ENCODE peak calls at places on chromosomes 16 and 17, in eight cellular contexts. L is AG10803; N is kidney glomerular epithelial cell; D is GM13976; U is HT1080; W is NCI-H1105 treated with DMSO at 0.1 percent for 48 hours; S is cardiac fibroblast; T is effector memory CD8-positive, alpha-beta T cell. A is an unnamed sample.

GRCh38 chr16:2953706-2954105 is 10.4 kb upstream of the KREMEN2 start:
- DNase-seq in N (no peak), D (no peak), T (no peak), L (no peak), S (no peak), W (no peak), U (no peak), A (peak; percentile 70)

GRCh38 chr17:40949406-40949805 is 12.0 kb upstream of the KRT23 start:
- DNase-seq in W (peak; percentile 70), S (no peak), L (no peak), T (no peak), N (peak; percentile 4), D (no peak), U (no peak), A (no peak)

GRCh38 chr16:74726736-74727135 is 26.1 kb upstream of the MLKL start:
- DNase-seq in T (no peak), U (peak; percentile 47), D (no peak), L (no peak), W (no peak), N (no peak), S (peak; percentile 37), A (no peak)

GRCh38 chr17:77778636-77779524 is 179.6 kb upstream of the TNRC6C start:
- DNase-seq in W (peak; percentile 27), N (no peak), U (no peak), D (no peak), L (peak; percentile 22), T (no peak), S (no peak), A (no peak)

GRCh38 chr17:50199651-50200446 is 1.6 kb downstream of the COL1A1 start:
- DNase-seq in W (peak; percentile 73), T (peak; percentile 74), S (peak; percentile 97), L (peak; percentile 93), U (peak; percentile 85), N (peak; percentile 95), D (peak; percentile 86), A (peak; percentile 96)

GRCh38 chr17:27066315-27066714 is 227.6 kb upstream of the WSB1 start:
- DNase-seq in N (no peak), W (no peak), S (no peak), L (no peak), U (no peak), T (no peak), D (no peak), A (no peak)

GRCh38 chr17:46154151-46154816 is 38.9 kb downstream of the KANSL1 start:
- DNase-seq in S (peak; percentile 54), T (peak; percentile 24), W (no peak), N (no peak), U (peak; percentile 89), D (no peak), L (no peak), A (peak; percentile 74)

GRCh38 chr17:28252436-28252835 is 66.6 kb upstream of the TMEM97 start:
- DNase-seq in N (no peak), W (no peak), T (no peak), S (peak; percentile 81), D (no peak), L (peak; percentile 23), U (peak; percentile 68), A (no peak)

GRCh38 chr16:10939649-10940206 is 2.5 kb downstream of the DEXI start:
- DNase-seq in T (no peak), U (no peak), N (no peak), W (no peak), D (no peak), S (no peak), L (no peak), A (peak; percentile 46)

GRCh38 chr16:47016700-47017133 is 43.2 kb upstream of the DNAJA2 start:
- DNase-seq in N (no peak), S (peak; percentile 44), L (no peak), W (no peak), U (peak; percentile 46), D (peak; percentile 79), T (peak; percentile 11), A (peak; percentile 38)

GRCh38 chr17:29723283-29724047 is 100.8 kb upstream of the CORO6 start:
- DNase-seq in L (no peak), S (no peak), W (no peak), U (no peak), N (no peak), T (no peak), D (peak; percentile 44), A (no peak)

GRCh38 chr17:8332688-8333087 is 7.0 kb upstream of the ODF4 start:
- DNase-seq in W (no peak), N (no peak), L (no peak), T (no peak), D (no peak), U (no peak), S (no peak), A (no peak)

GRCh38 chr17:13582776-13583414 is 18.8 kb downstream of the HS3ST3A1 start:
- DNase-seq in S (no peak), U (peak; percentile 23), T (no peak), D (no peak), N (no peak), W (no peak), L (peak; percentile 92), A (no peak)

GRCh38 chr16:1610841-1611653 is 825 bp downstream of the IFT140 start:
- DNase-seq in T (peak; percentile 25), U (no peak), L (no peak), W (no peak), D (peak; percentile 49), N (peak; percentile 81), S (peak; percentile 14), A (no peak)